ENCODE peak calls at places on chromosomes 6 and 20, in six cellular contexts. L is activated CD8-positive, alpha-beta memory T cell treated with anti-CD3 and anti-CD28 coated beads for 4 hours; G is stimulated activated CD4-positive, alpha-beta T cell treated with anti-CD3 and anti-CD28 coated beads, Interleukin-4, amount 100 ng/mL, for 24 hours; M is left lobe of liver; C is mucosa of gallbladder; I is progenitor cell of endocrine pancreas. D is an unnamed sample.

GRCh38 chr6:43263314-43264178 is 20.3 kb downstream of the TTBK1 start:
- DNase-seq in L (peak), G (peak), M (peak), C (peak), I (peak), D (peak)

GRCh38 chr6:14711056-14711703 is 534.7 kb upstream of the JARID2 start:
- DNase-seq in L (no peak), G (peak), M (no peak), C (peak), I (no peak), D (peak)

GRCh38 chr20:58717278-58718091 is 24.9 kb downstream of the NPEPL1 start:
- DNase-seq in L (no peak), G (no peak), M (peak), C (peak), I (no peak), D (no peak)

GRCh38 chr6:141464490-141464889 is 668.2 kb upstream of the GJE1 start:
- DNase-seq in L (no peak), G (no peak), M (no peak), C (no peak), I (no peak), D (no peak)

GRCh38 chr6:31620586-31621319 is at the start of gene PRRC2A:
- DNase-seq in L (peak), G (peak), M (no peak), C (no peak), I (peak), D (peak)

GRCh38 chr6:56245903-56246351 is 1.5 kb downstream of the COL21A1 start:
- DNase-seq in L (no peak), G (no peak), M (no peak), C (no peak), I (no peak), D (no peak)

GRCh38 chr20:44643596-44644383 is 7.7 kb downstream of the ADA start:
- DNase-seq in L (no peak), G (peak), M (peak), C (no peak), I (no peak), D (peak)

GRCh38 chr6:88910922-88911778 is 52.3 kb downstream of the RNGTT start:
- DNase-seq in L (no peak), G (no peak), M (no peak), C (no peak), I (no peak), D (no peak)

GRCh38 chr6:57432919-57433684 is 115.7 kb downstream of the PRIM2 start:
- DNase-seq in L (no peak), G (no peak), M (no peak), C (no peak), I (no peak), D (no peak)

GRCh38 chr6:156029296-156029985 is 573.8 kb upstream of the NOX3 start:
- DNase-seq in L (no peak), G (no peak), M (no peak), C (no peak), I (no peak), D (no peak)

GRCh38 chr6:33668914-33669313 is 42.6 kb downstream of the UQCC2 start:
- DNase-seq in L (no peak), G (peak), M (no peak), C (peak), I (no peak), D (no peak)

GRCh38 chr6:155142902-155143609 is 120.8 kb upstream of the CLDN20 start:
- DNase-seq in L (no peak), G (no peak), M (no peak), C (no peak), I (no peak), D (no peak)

GRCh38 chr20:9126527-9126926 is 57.6 kb downstream of the PLCB4 start:
- DNase-seq in L (no peak), G (no peak), M (no peak), C (no peak), I (no peak), D (no peak)

GRCh38 chr6:139376054-139376355 is 1.6 kb upstream of the CITED2 start:
- DNase-seq in L (no peak), G (no peak), M (no peak), C (no peak), I (no peak), D (peak)

GRCh38 chr6:55886185-55886836 is 10.9 kb upstream of the BMP5 start:
- DNase-seq in L (no peak), G (no peak), M (no peak), C (no peak), I (no peak), D (no peak)

GRCh38 chr20:61657719-61658377 is 405.8 kb downstream of the CDH4 start:
- DNase-seq in L (no peak), G (no peak), M (no peak), C (no peak), I (no peak), D (no peak)

GRCh38 chr6:25583099-25583498 is 68.9 kb upstream of the SCGN start:
- DNase-seq in L (no peak), G (no peak), M (no peak), C (no peak), I (no peak), D (no peak)

GRCh38 chr6:47665112-47665511 is 33.3 kb upstream of the ADGRF4 start:
- DNase-seq in L (no peak), G (no peak), M (no peak), C (peak), I (no peak), D (no peak)

GRCh38 chr6:111061493-111061892 is 25.8 kb upstream of the SLC16A10 start:
- DNase-seq in L (no peak), G (no peak), M (no peak), C (no peak), I (no peak), D (no peak)

GRCh38 chr6:122530440-122531046 is 58.9 kb upstream of the SERINC1 start:
- DNase-seq in L (peak), G (peak), M (peak), C (peak), I (peak), D (peak)

GRCh38 chr6:159080217-159080976 is 35.6 kb upstream of the TAGAP start:
- DNase-seq in L (no peak), G (no peak), M (no peak), C (no peak), I (no peak), D (peak)

GRCh38 chr6:30735668-30736314 is 6.7 kb downstream of the FLOT1 start:
- DNase-seq in L (no peak), G (peak), M (no peak), C (no peak), I (no peak), D (no peak)

GRCh38 chr20:40101479-40102032 is 587.5 kb downstream of the MAFB start:
- DNase-seq in L (no peak), G (no peak), M (no peak), C (no peak), I (no peak), D (no peak)

GRCh38 chr20:17533396-17533795 is 2.2 kb upstream of the BFSP1 start:
- DNase-seq in L (no peak), G (no peak), M (no peak), C (peak), I (no peak), D (no peak)

GRCh38 chr20:49432562-49432961 is 49.9 kb downstream of the KCNB1 start:
- DNase-seq in L (no peak), G (no peak), M (no peak), C (no peak), I (no peak), D (no peak)

GRCh38 chr20:38094373-38094775 is 60.8 kb downstream of the RPRD1B start:
- DNase-seq in L (no peak), G (peak), M (no peak), C (no peak), I (no peak), D (no peak)

GRCh38 chr6:69980624-69981023 is 114.3 kb downstream of the COL19A1 start:
- DNase-seq in L (no peak), G (no peak), M (no peak), C (no peak), I (no peak), D (no peak)

GRCh38 chr6:43883698-43884659 is 114.0 kb downstream of the VEGFA start:
- DNase-seq in L (no peak), G (no peak), M (no peak), C (no peak), I (no peak), D (no peak)

GRCh38 chr6:42028234-42029061 is 21.9 kb upstream of the TAF8 start:
- DNase-seq in L (no peak), G (no peak), M (no peak), C (no peak), I (no peak), D (peak)

GRCh38 chr6:108446629-108447150 is 114.0 kb upstream of the FOXO3 start:
- DNase-seq in L (no peak), G (no peak), M (no peak), C (no peak), I (no peak), D (no peak)

GRCh38 chr6:68240731-68241130 is 394.4 kb upstream of the ADGRB3 start:
- DNase-seq in L (no peak), G (no peak), M (no peak), C (no peak), I (no peak), D (no peak)

GRCh38 chr6:24504642-24505586 is 10.1 kb downstream of the ALDH5A1 start:
- DNase-seq in L (no peak), G (no peak), M (peak), C (peak), I (no peak), D (no peak)

D was measured in stimulated activated naive CD8-positive, alpha-beta T cell treated with anti-CD3 and anti-CD28 coated beads, Interleukin-15, Interleukin-2, amounts not matched to agents 100 U/mL and 50 U/mL, for 24 hours.